ENCODE peak calls at places on chromosome 1, in seven cellular contexts. Z is A673, N is neural progenitor cell, B is epithelial cell of esophagus, L is WTC11, C is bronchial epithelial cell, W is body of pancreas. O is an unnamed sample.

GRCh38 chr1:5933050-5933449 is 59.2 kb downstream of the NPHP4 start:
- DNase-seq in L (no peak), W (no peak), N (no peak), Z (no peak), B (no peak), C (no peak), O (no peak)

GRCh38 chr1:7500381-7501258 is 270.5 kb upstream of the VAMP3 start:
- DNase-seq in N (no peak), C (no peak), B (no peak), L (no peak), Z (no peak), W (no peak), O (no peak)

GRCh38 chr1:190124068-190124467 is 353.6 kb downstream of the BRINP3 start:
- DNase-seq in C (no peak), W (no peak), L (no peak), N (no peak), B (no peak), Z (no peak), O (no peak)

GRCh38 chr1:24745711-24746582 is 700 bp downstream of the CLIC4 start:
- DNase-seq in C (peak; percentile 74), Z (peak; percentile 76), N (peak; percentile 63), L (no peak), W (peak; percentile 60), B (peak; percentile 85), O (peak; percentile 22)

GRCh38 chr1:243926803-243927245 is 76.8 kb upstream of the AKT3 start:
- DNase-seq in W (no peak), B (peak; percentile 78), Z (peak; percentile 46), C (peak; percentile 87), N (peak; percentile 36), L (no peak), O (no peak)

GRCh38 chr1:178189814-178190213 is 95.9 kb downstream of the RASAL2 start:
- DNase-seq in W (no peak), L (peak; percentile 66), B (peak; percentile 44), N (peak; percentile 66), Z (peak; percentile 78), C (peak; percentile 31), O (no peak)

GRCh38 chr1:29243023-29243862 is 6.9 kb downstream of the PTPRU start:
- DNase-seq in L (no peak), B (no peak), Z (no peak), N (no peak), C (no peak), W (no peak), O (no peak)

GRCh38 chr1:171754381-171754705 is 12.5 kb upstream of the VAMP4 start:
- DNase-seq in B (peak; percentile 74), L (no peak), C (peak; percentile 75), Z (no peak), W (no peak), N (no peak), O (no peak)

GRCh38 chr1:9845914-9846313 is 22.1 kb upstream of the CLSTN1 start:
- DNase-seq in B (no peak), Z (no peak), C (no peak), W (no peak), L (no peak), N (no peak), O (no peak)

GRCh38 chr1:147585640-147586383 is 44.5 kb downstream of the BCL9 start:
- DNase-seq in L (no peak), Z (peak; percentile 9), W (no peak), B (no peak), N (no peak), C (no peak), O (no peak)

GRCh38 chr1:3548156-3548893 is 63.0 kb downstream of the MEGF6 start:
- DNase-seq in N (peak; percentile 31), W (peak; percentile 37), B (no peak), Z (no peak), C (no peak), L (peak; percentile 34), O (no peak)

GRCh38 chr1:202110977-202111376 is 11.7 kb upstream of the GPR37L1 start:
- DNase-seq in C (no peak), N (no peak), W (no peak), B (no peak), L (no peak), Z (no peak), O (no peak)

GRCh38 chr1:86487131-86487804 is 18.5 kb downstream of the CLCA1 start:
- DNase-seq in B (peak; percentile 19), N (no peak), L (no peak), W (no peak), Z (peak; percentile 87), C (no peak), O (no peak)

GRCh38 chr1:153368477-153368876 is 6.9 kb downstream of the S100A12 start:
- DNase-seq in B (no peak), Z (no peak), L (no peak), C (no peak), W (no peak), N (no peak), O (no peak)

GRCh38 chr1:43452789-43453441 is 816 bp downstream of the HYI start:
- DNase-seq in C (peak; percentile 67), B (peak; percentile 57), Z (peak; percentile 75), L (no peak), W (peak; percentile 50), N (peak; percentile 51), O (no peak)

GRCh38 chr1:236489710-236490377 is 33.9 kb upstream of the LGALS8 start:
- DNase-seq in W (peak; percentile 49), N (peak; percentile 71), B (peak; percentile 72), C (peak; percentile 56), L (no peak), Z (peak; percentile 51), O (no peak)
- TF ChIP-seq CTCF in W (peak; percentile 71), N (peak; percentile 76), B (peak; percentile 48), C (peak; percentile 39), L (peak; percentile 66), Z (peak; percentile 54), O (peak; percentile 77)

GRCh38 chr1:15804060-15804459 is 3.4 kb downstream of the UQCRHL start:
- DNase-seq in N (no peak), C (no peak), B (no peak), W (no peak), Z (no peak), L (no peak), O (no peak)

GRCh38 chr1:15802234-15802965 is 5.0 kb downstream of the UQCRHL start:
- DNase-seq in Z (no peak), N (no peak), L (no peak), B (no peak), W (no peak), C (no peak), O (no peak)

GRCh38 chr1:15799928-15800835 is 7.3 kb downstream of the UQCRHL start:
- DNase-seq in C (peak; percentile 94), Z (no peak), W (peak; percentile 81), N (peak; percentile 44), L (peak; percentile 37), B (peak; percentile 89), O (no peak)

GRCh38 chr1:15807121-15807520 is 328 bp downstream of the UQCRHL start:
- DNase-seq in W (no peak), Z (no peak), C (no peak), N (no peak), L (no peak), B (no peak), O (no peak)

DNA sequence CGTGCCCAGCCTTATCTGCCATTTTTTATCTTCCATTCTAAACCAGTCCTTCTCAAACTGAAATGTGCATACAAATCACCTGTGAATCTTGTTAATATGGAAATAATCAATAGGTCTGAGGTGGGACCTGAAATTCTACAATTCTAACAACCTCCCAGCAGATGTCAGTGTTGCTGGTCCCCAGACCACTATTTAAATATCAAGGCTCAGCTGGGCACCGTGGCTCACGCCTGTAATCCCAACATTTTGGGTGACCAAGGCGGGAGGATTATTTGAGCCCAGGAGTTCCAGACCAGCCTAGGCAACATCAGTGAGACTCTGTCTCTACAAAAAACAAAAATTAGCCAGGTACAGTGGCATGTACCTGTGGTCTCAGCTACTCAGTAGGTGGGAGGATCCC is 4.1 kb downstream of the UQCRHL start:
- DNase-seq in Z (peak; percentile 57), N (peak; percentile 71), L (peak; percentile 36), B (no peak), C (no peak), W (no peak), O (peak; percentile 30)
- TF ChIP-seq CTCF in Z (peak; percentile 61), N (peak; percentile 69), L (no peak), B (peak; percentile 39), C (peak; percentile 34), W (peak; percentile 35), O (peak; percentile 61)

GRCh38 chr1:180243517-180244221 is 13.6 kb downstream of the LHX4 start:
- DNase-seq in N (no peak), Z (no peak), L (no peak), W (no peak), C (no peak), B (no peak), O (no peak)
- TF ChIP-seq CTCF in N (no peak), Z (no peak), L (no peak), W (no peak), C (no peak), B (no peak), O (no peak)

DNA sequence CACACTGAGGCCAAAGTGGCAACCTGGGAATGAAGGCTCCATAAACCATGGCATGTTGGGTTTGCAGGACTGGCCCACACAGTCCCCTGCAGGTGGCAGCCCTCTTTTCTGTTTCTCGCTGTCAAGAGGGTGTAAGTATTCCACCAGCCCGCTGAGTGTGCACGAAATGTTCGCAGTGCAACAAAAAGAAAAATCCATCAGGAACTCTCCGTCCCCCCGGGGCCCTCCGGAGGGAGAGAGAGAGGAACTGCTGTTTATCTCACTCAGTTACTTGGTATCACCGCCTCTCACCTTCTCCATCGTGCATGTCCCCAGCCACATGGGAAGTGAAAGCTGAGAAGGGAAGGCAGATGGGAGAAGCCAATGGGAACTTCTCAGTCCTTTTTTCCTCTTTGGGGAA is 38.3 kb downstream of the NCF2 start:
- DNase-seq in C (no peak), W (no peak), L (no peak), N (no peak), B (no peak), Z (no peak), O (no peak)
- TF ChIP-seq CTCF in C (no peak), W (no peak), L (no peak), N (no peak), B (no peak), Z (no peak), O (no peak)

GRCh38 chr1:68974447-68974846 is 477.6 kb upstream of the DEPDC1 start:
- DNase-seq in N (peak; percentile 11), B (no peak), L (peak; percentile 21), Z (no peak), W (no peak), C (no peak), O (no peak)

GRCh38 chr1:68977211-68977610 is 480.3 kb upstream of the DEPDC1 start:
- DNase-seq in C (no peak), W (no peak), B (no peak), Z (no peak), L (peak; percentile 33), N (no peak), O (no peak)

GRCh38 chr1:68975534-68975933 is 478.7 kb upstream of the DEPDC1 start:
- DNase-seq in N (peak; percentile 73), Z (no peak), B (no peak), L (no peak), W (no peak), C (no peak), O (no peak)

GRCh38 chr1:68984289-68984688 is 487.4 kb upstream of the DEPDC1 start:
- DNase-seq in C (no peak), L (no peak), B (no peak), N (no peak), Z (no peak), W (no peak), O (no peak)

GRCh38 chr1:68979891-68980290 is 483.0 kb upstream of the DEPDC1 start:
- DNase-seq in L (no peak), N (no peak), C (no peak), W (no peak), B (no peak), Z (no peak), O (no peak)
- TF ChIP-seq CTCF in L (no peak), N (no peak), C (no peak), W (no peak), B (no peak), Z (no peak), O (no peak)